ENCODE peak calls at places on chromosomes 1 and 21, in seven cellular contexts. One of them, this sample, is unnamed.

GRCh38 chr1:12276225-12276624 is 46.4 kb downstream of the VPS13D start:
- DNase-seq in mucosa of gallbladder: peak; percentile 22
- DNase-seq in H4: peak; percentile 33
- DNase-seq in NCI-H510A treated with DMSO at 0.1 percent for 48 hours: peak; percentile 13
- DNase-seq in stimulated activated CD4-positive, alpha-beta T cell treated with anti-CD3 and anti-CD28 coated beads, TNF-alpha, amount 100 ng/mL, for 4 hours: no peak
- DNase-seq in NCI-H446 treated with DMSO at 0.1 percent for 48 hours: no peak
- DNase-seq in GM23338: peak; percentile 82
- DNase-seq in this sample: no peak

GRCh38 chr1:192809286-192810252 is 730 bp downstream of the RGS2 start:
- DNase-seq in stimulated activated CD4-positive, alpha-beta T cell treated with anti-CD3 and anti-CD28 coated beads, TNF-alpha, amount 100 ng/mL, for 4 hours: no peak
- DNase-seq in NCI-H446 treated with DMSO at 0.1 percent for 48 hours: peak; percentile 44
- DNase-seq in mucosa of gallbladder: peak; percentile 50
- DNase-seq in H4: peak; percentile 44
- DNase-seq in NCI-H510A treated with DMSO at 0.1 percent for 48 hours: peak; percentile 88
- DNase-seq in GM23338: peak; percentile 60
- DNase-seq in this sample: peak; percentile 76

GRCh38 chr1:79283451-79283850 is 276.9 kb upstream of the ADGRL4 start:
- DNase-seq in mucosa of gallbladder: no peak
- DNase-seq in NCI-H446 treated with DMSO at 0.1 percent for 48 hours: no peak
- DNase-seq in stimulated activated CD4-positive, alpha-beta T cell treated with anti-CD3 and anti-CD28 coated beads, TNF-alpha, amount 100 ng/mL, for 4 hours: no peak
- DNase-seq in NCI-H510A treated with DMSO at 0.1 percent for 48 hours: no peak
- DNase-seq in GM23338: no peak
- DNase-seq in H4: no peak
- DNase-seq in this sample: no peak

GRCh38 chr1:24805534-24806301 is 60.5 kb downstream of the CLIC4 start:
- DNase-seq in NCI-H510A treated with DMSO at 0.1 percent for 48 hours: no peak
- DNase-seq in GM23338: no peak
- DNase-seq in NCI-H446 treated with DMSO at 0.1 percent for 48 hours: no peak
- DNase-seq in H4: no peak
- DNase-seq in stimulated activated CD4-positive, alpha-beta T cell treated with anti-CD3 and anti-CD28 coated beads, TNF-alpha, amount 100 ng/mL, for 4 hours: no peak
- DNase-seq in mucosa of gallbladder: no peak
- DNase-seq in this sample: no peak

GRCh38 chr1:40834968-40835545 is 27.1 kb downstream of the CITED4 start:
- DNase-seq in NCI-H510A treated with DMSO at 0.1 percent for 48 hours: no peak
- DNase-seq in H4: no peak
- DNase-seq in GM23338: peak; percentile 28
- DNase-seq in NCI-H446 treated with DMSO at 0.1 percent for 48 hours: no peak
- DNase-seq in mucosa of gallbladder: no peak
- DNase-seq in stimulated activated CD4-positive, alpha-beta T cell treated with anti-CD3 and anti-CD28 coated beads, TNF-alpha, amount 100 ng/mL, for 4 hours: no peak
- DNase-seq in this sample: no peak

GRCh38 chr1:151728151-151728711 is 6.9 kb downstream of the RIIAD1 start:
- DNase-seq in H4: no peak
- DNase-seq in stimulated activated CD4-positive, alpha-beta T cell treated with anti-CD3 and anti-CD28 coated beads, TNF-alpha, amount 100 ng/mL, for 4 hours: no peak
- DNase-seq in mucosa of gallbladder: peak; percentile 26
- DNase-seq in NCI-H446 treated with DMSO at 0.1 percent for 48 hours: peak; percentile 87
- DNase-seq in GM23338: peak; percentile 72
- DNase-seq in NCI-H510A treated with DMSO at 0.1 percent for 48 hours: peak; percentile 39
- DNase-seq in this sample: no peak

GRCh38 chr1:75768021-75768420 is 18.0 kb upstream of the RABGGTB start:
- DNase-seq in stimulated activated CD4-positive, alpha-beta T cell treated with anti-CD3 and anti-CD28 coated beads, TNF-alpha, amount 100 ng/mL, for 4 hours: no peak
- DNase-seq in H4: no peak
- DNase-seq in mucosa of gallbladder: no peak
- DNase-seq in GM23338: peak; percentile 46
- DNase-seq in NCI-H446 treated with DMSO at 0.1 percent for 48 hours: no peak
- DNase-seq in NCI-H510A treated with DMSO at 0.1 percent for 48 hours: no peak
- DNase-seq in this sample: no peak

GRCh38 chr1:155645648-155646047 is 35.6 kb downstream of the MSTO1 start:
- DNase-seq in NCI-H510A treated with DMSO at 0.1 percent for 48 hours: no peak
- DNase-seq in H4: no peak
- DNase-seq in NCI-H446 treated with DMSO at 0.1 percent for 48 hours: peak; percentile 55
- DNase-seq in mucosa of gallbladder: no peak
- DNase-seq in stimulated activated CD4-positive, alpha-beta T cell treated with anti-CD3 and anti-CD28 coated beads, TNF-alpha, amount 100 ng/mL, for 4 hours: no peak
- DNase-seq in GM23338: no peak
- DNase-seq in this sample: no peak

GRCh38 chr1:9186082-9186859 is 48.3 kb upstream of the H6PD start:
- DNase-seq in mucosa of gallbladder: no peak
- DNase-seq in H4: peak; percentile 66
- DNase-seq in GM23338: no peak
- DNase-seq in stimulated activated CD4-positive, alpha-beta T cell treated with anti-CD3 and anti-CD28 coated beads, TNF-alpha, amount 100 ng/mL, for 4 hours: no peak
- DNase-seq in NCI-H510A treated with DMSO at 0.1 percent for 48 hours: no peak
- DNase-seq in NCI-H446 treated with DMSO at 0.1 percent for 48 hours: no peak
- DNase-seq in this sample: no peak

GRCh38 chr1:115373305-115373704 is 35.3 kb upstream of the NGF start:
- DNase-seq in GM23338: no peak
- DNase-seq in mucosa of gallbladder: no peak
- DNase-seq in stimulated activated CD4-positive, alpha-beta T cell treated with anti-CD3 and anti-CD28 coated beads, TNF-alpha, amount 100 ng/mL, for 4 hours: no peak
- DNase-seq in NCI-H446 treated with DMSO at 0.1 percent for 48 hours: no peak
- DNase-seq in H4: no peak
- DNase-seq in NCI-H510A treated with DMSO at 0.1 percent for 48 hours: no peak
- DNase-seq in this sample: peak; percentile 38

GRCh38 chr1:226093621-226094020 is 31.1 kb downstream of the H3-3A start:
- DNase-seq in mucosa of gallbladder: no peak
- DNase-seq in H4: no peak
- DNase-seq in stimulated activated CD4-positive, alpha-beta T cell treated with anti-CD3 and anti-CD28 coated beads, TNF-alpha, amount 100 ng/mL, for 4 hours: no peak
- DNase-seq in NCI-H446 treated with DMSO at 0.1 percent for 48 hours: no peak
- DNase-seq in NCI-H510A treated with DMSO at 0.1 percent for 48 hours: no peak
- DNase-seq in GM23338: no peak
- DNase-seq in this sample: no peak

GRCh38 chr1:248821101-248821500 is 4.6 kb downstream of the SH3BP5L start:
- DNase-seq in NCI-H446 treated with DMSO at 0.1 percent for 48 hours: no peak
- DNase-seq in NCI-H510A treated with DMSO at 0.1 percent for 48 hours: no peak
- DNase-seq in mucosa of gallbladder: no peak
- DNase-seq in stimulated activated CD4-positive, alpha-beta T cell treated with anti-CD3 and anti-CD28 coated beads, TNF-alpha, amount 100 ng/mL, for 4 hours: no peak
- DNase-seq in H4: no peak
- DNase-seq in GM23338: no peak
- DNase-seq in this sample: no peak

GRCh38 chr1:114152211-114153050 is 1.2 kb downstream of the SYT6 start:
- DNase-seq in NCI-H510A treated with DMSO at 0.1 percent for 48 hours: peak; percentile 3
- DNase-seq in GM23338: peak; percentile 61
- DNase-seq in H4: no peak
- DNase-seq in stimulated activated CD4-positive, alpha-beta T cell treated with anti-CD3 and anti-CD28 coated beads, TNF-alpha, amount 100 ng/mL, for 4 hours: peak; percentile 9
- DNase-seq in NCI-H446 treated with DMSO at 0.1 percent for 48 hours: no peak
- DNase-seq in mucosa of gallbladder: peak; percentile 22
- DNase-seq in this sample: no peak

GRCh38 chr1:84936116-84936810 is 43.3 kb upstream of the LPAR3 start:
- DNase-seq in GM23338: peak; percentile 87
- DNase-seq in NCI-H446 treated with DMSO at 0.1 percent for 48 hours: peak; percentile 46
- DNase-seq in stimulated activated CD4-positive, alpha-beta T cell treated with anti-CD3 and anti-CD28 coated beads, TNF-alpha, amount 100 ng/mL, for 4 hours: no peak
- DNase-seq in NCI-H510A treated with DMSO at 0.1 percent for 48 hours: peak; percentile 90
- DNase-seq in H4: peak; percentile 49
- DNase-seq in mucosa of gallbladder: peak; percentile 47
- DNase-seq in this sample: peak; percentile 72

GRCh38 chr1:90964444-90965035 is 57.3 kb downstream of the ZNF644 start:
- DNase-seq in GM23338: peak; percentile 33
- DNase-seq in stimulated activated CD4-positive, alpha-beta T cell treated with anti-CD3 and anti-CD28 coated beads, TNF-alpha, amount 100 ng/mL, for 4 hours: no peak
- DNase-seq in mucosa of gallbladder: no peak
- DNase-seq in NCI-H446 treated with DMSO at 0.1 percent for 48 hours: no peak
- DNase-seq in H4: peak; percentile 4
- DNase-seq in NCI-H510A treated with DMSO at 0.1 percent for 48 hours: peak; percentile 67
- DNase-seq in this sample: peak; percentile 76

GRCh38 chr1:230169454-230170152 is 102.6 kb downstream of the GALNT2 start:
- DNase-seq in NCI-H446 treated with DMSO at 0.1 percent for 48 hours: no peak
- DNase-seq in H4: no peak
- DNase-seq in GM23338: no peak
- DNase-seq in NCI-H510A treated with DMSO at 0.1 percent for 48 hours: no peak
- DNase-seq in stimulated activated CD4-positive, alpha-beta T cell treated with anti-CD3 and anti-CD28 coated beads, TNF-alpha, amount 100 ng/mL, for 4 hours: no peak
- DNase-seq in mucosa of gallbladder: no peak
- DNase-seq in this sample: peak; percentile 86

GRCh38 chr1:167056529-167057296 is 33.5 kb downstream of the GPA33 start:
- DNase-seq in GM23338: peak; percentile 56
- DNase-seq in stimulated activated CD4-positive, alpha-beta T cell treated with anti-CD3 and anti-CD28 coated beads, TNF-alpha, amount 100 ng/mL, for 4 hours: no peak
- DNase-seq in H4: no peak
- DNase-seq in NCI-H510A treated with DMSO at 0.1 percent for 48 hours: no peak
- DNase-seq in mucosa of gallbladder: no peak
- DNase-seq in NCI-H446 treated with DMSO at 0.1 percent for 48 hours: no peak
- DNase-seq in this sample: no peak

GRCh38 chr1:43388613-43389012 is 987 bp downstream of the MED8 start:
- DNase-seq in stimulated activated CD4-positive, alpha-beta T cell treated with anti-CD3 and anti-CD28 coated beads, TNF-alpha, amount 100 ng/mL, for 4 hours: no peak
- DNase-seq in H4: no peak
- DNase-seq in mucosa of gallbladder: no peak
- DNase-seq in GM23338: no peak
- DNase-seq in NCI-H510A treated with DMSO at 0.1 percent for 48 hours: no peak
- DNase-seq in NCI-H446 treated with DMSO at 0.1 percent for 48 hours: no peak
- DNase-seq in this sample: peak; percentile 11

GRCh38 chr1:101079341-101079740 is 53.8 kb upstream of the DPH5 start:
- DNase-seq in NCI-H510A treated with DMSO at 0.1 percent for 48 hours: no peak
- DNase-seq in NCI-H446 treated with DMSO at 0.1 percent for 48 hours: no peak
- DNase-seq in H4: no peak
- DNase-seq in stimulated activated CD4-positive, alpha-beta T cell treated with anti-CD3 and anti-CD28 coated beads, TNF-alpha, amount 100 ng/mL, for 4 hours: no peak
- DNase-seq in mucosa of gallbladder: no peak
- DNase-seq in GM23338: no peak
- DNase-seq in this sample: no peak

GRCh38 chr1:87794788-87795614 is 466.3 kb downstream of the LMO4 start:
- DNase-seq in NCI-H510A treated with DMSO at 0.1 percent for 48 hours: no peak
- DNase-seq in stimulated activated CD4-positive, alpha-beta T cell treated with anti-CD3 and anti-CD28 coated beads, TNF-alpha, amount 100 ng/mL, for 4 hours: no peak
- DNase-seq in NCI-H446 treated with DMSO at 0.1 percent for 48 hours: peak; percentile 26
- DNase-seq in GM23338: no peak
- DNase-seq in mucosa of gallbladder: peak; percentile 58
- DNase-seq in H4: no peak
- DNase-seq in this sample: no peak

GRCh38 chr1:214002472-214002871 is 14.7 kb downstream of the PROX1 start:
- DNase-seq in stimulated activated CD4-positive, alpha-beta T cell treated with anti-CD3 and anti-CD28 coated beads, TNF-alpha, amount 100 ng/mL, for 4 hours: no peak
- DNase-seq in H4: peak; percentile 84
- DNase-seq in NCI-H510A treated with DMSO at 0.1 percent for 48 hours: peak; percentile 64
- DNase-seq in GM23338: no peak
- DNase-seq in mucosa of gallbladder: no peak
- DNase-seq in NCI-H446 treated with DMSO at 0.1 percent for 48 hours: peak; percentile 94
- DNase-seq in this sample: peak; percentile 69

GRCh38 chr1:19835573-19835972 is 20.5 kb upstream of the RNF186 start:
- DNase-seq in GM23338: no peak
- DNase-seq in NCI-H510A treated with DMSO at 0.1 percent for 48 hours: no peak
- DNase-seq in stimulated activated CD4-positive, alpha-beta T cell treated with anti-CD3 and anti-CD28 coated beads, TNF-alpha, amount 100 ng/mL, for 4 hours: no peak
- DNase-seq in mucosa of gallbladder: no peak
- DNase-seq in NCI-H446 treated with DMSO at 0.1 percent for 48 hours: no peak
- DNase-seq in H4: no peak
- DNase-seq in this sample: no peak

GRCh38 chr1:106047210-106047609 is 1009.3 kb upstream of the PRMT6 start:
- DNase-seq in NCI-H446 treated with DMSO at 0.1 percent for 48 hours: no peak
- DNase-seq in GM23338: no peak
- DNase-seq in stimulated activated CD4-positive, alpha-beta T cell treated with anti-CD3 and anti-CD28 coated beads, TNF-alpha, amount 100 ng/mL, for 4 hours: no peak
- DNase-seq in NCI-H510A treated with DMSO at 0.1 percent for 48 hours: no peak
- DNase-seq in mucosa of gallbladder: no peak
- DNase-seq in H4: no peak
- DNase-seq in this sample: no peak

GRCh38 chr1:10339815-10340214 is 59.0 kb upstream of the PGD start:
- DNase-seq in NCI-H446 treated with DMSO at 0.1 percent for 48 hours: no peak
- DNase-seq in stimulated activated CD4-positive, alpha-beta T cell treated with anti-CD3 and anti-CD28 coated beads, TNF-alpha, amount 100 ng/mL, for 4 hours: no peak
- DNase-seq in mucosa of gallbladder: peak; percentile 50
- DNase-seq in H4: peak; percentile 24
- DNase-seq in NCI-H510A treated with DMSO at 0.1 percent for 48 hours: peak; percentile 96
- DNase-seq in GM23338: peak; percentile 67
- DNase-seq in this sample: peak; percentile 69

GRCh38 chr1:115828101-115829022 is 12.6 kb downstream of the NHLH2 start:
- DNase-seq in mucosa of gallbladder: no peak
- DNase-seq in NCI-H510A treated with DMSO at 0.1 percent for 48 hours: peak; percentile 67
- DNase-seq in H4: no peak
- DNase-seq in stimulated activated CD4-positive, alpha-beta T cell treated with anti-CD3 and anti-CD28 coated beads, TNF-alpha, amount 100 ng/mL, for 4 hours: no peak
- DNase-seq in NCI-H446 treated with DMSO at 0.1 percent for 48 hours: no peak
- DNase-seq in GM23338: peak; percentile 68
- DNase-seq in this sample: peak; percentile 4

GRCh38 chr1:8370046-8370881 is 52.4 kb downstream of the SLC45A1 start:
- DNase-seq in stimulated activated CD4-positive, alpha-beta T cell treated with anti-CD3 and anti-CD28 coated beads, TNF-alpha, amount 100 ng/mL, for 4 hours: no peak
- DNase-seq in NCI-H446 treated with DMSO at 0.1 percent for 48 hours: peak; percentile 47
- DNase-seq in H4: no peak
- DNase-seq in mucosa of gallbladder: peak; percentile 77
- DNase-seq in GM23338: peak; percentile 65
- DNase-seq in NCI-H510A treated with DMSO at 0.1 percent for 48 hours: peak; percentile 75
- DNase-seq in this sample: no peak

GRCh38 chr1:89454845-89455521 is 69.6 kb upstream of the LRRC8B start:
- DNase-seq in NCI-H446 treated with DMSO at 0.1 percent for 48 hours: peak; percentile 59
- DNase-seq in stimulated activated CD4-positive, alpha-beta T cell treated with anti-CD3 and anti-CD28 coated beads, TNF-alpha, amount 100 ng/mL, for 4 hours: peak; percentile 22
- DNase-seq in mucosa of gallbladder: peak; percentile 52
- DNase-seq in NCI-H510A treated with DMSO at 0.1 percent for 48 hours: peak; percentile 88
- DNase-seq in GM23338: peak; percentile 75
- DNase-seq in H4: peak; percentile 34
- DNase-seq in this sample: peak; percentile 86

GRCh38 chr1:190067592-190067991 is 410.1 kb downstream of the BRINP3 start:
- DNase-seq in H4: peak; percentile 38
- DNase-seq in stimulated activated CD4-positive, alpha-beta T cell treated with anti-CD3 and anti-CD28 coated beads, TNF-alpha, amount 100 ng/mL, for 4 hours: no peak
- DNase-seq in GM23338: no peak
- DNase-seq in NCI-H510A treated with DMSO at 0.1 percent for 48 hours: no peak
- DNase-seq in NCI-H446 treated with DMSO at 0.1 percent for 48 hours: no peak
- DNase-seq in mucosa of gallbladder: no peak
- DNase-seq in this sample: no peak

GRCh38 chr1:185676969-185677368 is 57.2 kb upstream of the HMCN1 start:
- DNase-seq in stimulated activated CD4-positive, alpha-beta T cell treated with anti-CD3 and anti-CD28 coated beads, TNF-alpha, amount 100 ng/mL, for 4 hours: no peak
- DNase-seq in NCI-H446 treated with DMSO at 0.1 percent for 48 hours: no peak
- DNase-seq in mucosa of gallbladder: no peak
- DNase-seq in GM23338: no peak
- DNase-seq in NCI-H510A treated with DMSO at 0.1 percent for 48 hours: no peak
- DNase-seq in H4: no peak
- DNase-seq in this sample: no peak

GRCh38 chr1:232973652-232974611 is 23.5 kb downstream of the NTPCR start:
- DNase-seq in H4: no peak
- DNase-seq in mucosa of gallbladder: no peak
- DNase-seq in NCI-H510A treated with DMSO at 0.1 percent for 48 hours: no peak
- DNase-seq in GM23338: no peak
- DNase-seq in stimulated activated CD4-positive, alpha-beta T cell treated with anti-CD3 and anti-CD28 coated beads, TNF-alpha, amount 100 ng/mL, for 4 hours: no peak
- DNase-seq in NCI-H446 treated with DMSO at 0.1 percent for 48 hours: no peak
- DNase-seq in this sample: peak; percentile 7

GRCh38 chr1:7301346-7301993 is 469.6 kb upstream of the VAMP3 start:
- DNase-seq in H4: no peak
- DNase-seq in mucosa of gallbladder: no peak
- DNase-seq in NCI-H510A treated with DMSO at 0.1 percent for 48 hours: no peak
- DNase-seq in NCI-H446 treated with DMSO at 0.1 percent for 48 hours: no peak
- DNase-seq in stimulated activated CD4-positive, alpha-beta T cell treated with anti-CD3 and anti-CD28 coated beads, TNF-alpha, amount 100 ng/mL, for 4 hours: no peak
- DNase-seq in GM23338: no peak
- DNase-seq in this sample: no peak

GRCh38 chr1:91781371-91781825 is 104.6 kb downstream of the TGFBR3 start:
- DNase-seq in GM23338: no peak
- DNase-seq in H4: peak; percentile 53
- DNase-seq in NCI-H446 treated with DMSO at 0.1 percent for 48 hours: no peak
- DNase-seq in stimulated activated CD4-positive, alpha-beta T cell treated with anti-CD3 and anti-CD28 coated beads, TNF-alpha, amount 100 ng/mL, for 4 hours: no peak
- DNase-seq in NCI-H510A treated with DMSO at 0.1 percent for 48 hours: no peak
- DNase-seq in mucosa of gallbladder: no peak
- DNase-seq in this sample: no peak

GRCh38 chr1:178275553-178275952 is 181.6 kb downstream of the RASAL2 start:
- DNase-seq in mucosa of gallbladder: no peak
- DNase-seq in NCI-H510A treated with DMSO at 0.1 percent for 48 hours: no peak
- DNase-seq in GM23338: no peak
- DNase-seq in NCI-H446 treated with DMSO at 0.1 percent for 48 hours: no peak
- DNase-seq in stimulated activated CD4-positive, alpha-beta T cell treated with anti-CD3 and anti-CD28 coated beads, TNF-alpha, amount 100 ng/mL, for 4 hours: no peak
- DNase-seq in H4: no peak
- DNase-seq in this sample: no peak

GRCh38 chr1:188429385-188429784 is 1600.6 kb downstream of the PLA2G4A start:
- DNase-seq in NCI-H510A treated with DMSO at 0.1 percent for 48 hours: no peak
- DNase-seq in NCI-H446 treated with DMSO at 0.1 percent for 48 hours: no peak
- DNase-seq in mucosa of gallbladder: no peak
- DNase-seq in stimulated activated CD4-positive, alpha-beta T cell treated with anti-CD3 and anti-CD28 coated beads, TNF-alpha, amount 100 ng/mL, for 4 hours: no peak
- DNase-seq in GM23338: no peak
- DNase-seq in H4: no peak
- DNase-seq in this sample: peak; percentile 48

GRCh38 chr1:23793018-23793781 is 2.3 kb downstream of the LYPLA2 start:
- DNase-seq in stimulated activated CD4-positive, alpha-beta T cell treated with anti-CD3 and anti-CD28 coated beads, TNF-alpha, amount 100 ng/mL, for 4 hours: no peak
- DNase-seq in GM23338: no peak
- DNase-seq in H4: peak; percentile 86
- DNase-seq in NCI-H510A treated with DMSO at 0.1 percent for 48 hours: no peak
- DNase-seq in NCI-H446 treated with DMSO at 0.1 percent for 48 hours: no peak
- DNase-seq in mucosa of gallbladder: peak; percentile 70
- DNase-seq in this sample: peak; percentile 72

GRCh38 chr1:56527548-56528302 is 51.6 kb downstream of the PLPP3 start:
- DNase-seq in mucosa of gallbladder: no peak
- DNase-seq in H4: no peak
- DNase-seq in stimulated activated CD4-positive, alpha-beta T cell treated with anti-CD3 and anti-CD28 coated beads, TNF-alpha, amount 100 ng/mL, for 4 hours: no peak
- DNase-seq in NCI-H446 treated with DMSO at 0.1 percent for 48 hours: peak; percentile 4
- DNase-seq in GM23338: peak; percentile 40
- DNase-seq in NCI-H510A treated with DMSO at 0.1 percent for 48 hours: no peak
- DNase-seq in this sample: no peak

GRCh38 chr1:235947989-235948388 is 81.3 kb upstream of the LYST start:
- DNase-seq in H4: no peak
- DNase-seq in mucosa of gallbladder: no peak
- DNase-seq in NCI-H446 treated with DMSO at 0.1 percent for 48 hours: no peak
- DNase-seq in NCI-H510A treated with DMSO at 0.1 percent for 48 hours: no peak
- DNase-seq in GM23338: no peak
- DNase-seq in stimulated activated CD4-positive, alpha-beta T cell treated with anti-CD3 and anti-CD28 coated beads, TNF-alpha, amount 100 ng/mL, for 4 hours: no peak
- DNase-seq in this sample: no peak

GRCh38 chr21:35034203-35034926 is 14.7 kb downstream of the RUNX1 start:
- DNase-seq in NCI-H446 treated with DMSO at 0.1 percent for 48 hours: no peak
- DNase-seq in mucosa of gallbladder: no peak
- DNase-seq in stimulated activated CD4-positive, alpha-beta T cell treated with anti-CD3 and anti-CD28 coated beads, TNF-alpha, amount 100 ng/mL, for 4 hours: no peak
- DNase-seq in GM23338: no peak
- DNase-seq in NCI-H510A treated with DMSO at 0.1 percent for 48 hours: no peak
- DNase-seq in H4: no peak
- DNase-seq in this sample: no peak

This sample was measured in OCI-M1.